ENCODE peak calls at places on chromosomes 16 and 17, in five cellular contexts. R is stimulated activated naive CD8-positive, alpha-beta T cell treated with anti-CD3 and anti-CD28 coated beads, Interleukin-15, amount 100 ng/mL, for 72 hours; X is CD8-positive, alpha-beta T cell; V is activated CD8-positive, alpha-beta memory T cell treated with anti-CD3 and anti-CD28 coated beads, Interleukin-2, amount 10 ng/mL, durations not matched to agents 7 days and 5 days; I is effector memory CD8-positive, alpha-beta T cell. J is an unnamed sample.
A peak's percentile ranks its signal among the peaks of the same experiment; 100 is the strongest.

GRCh38 chr16:11791144-11791828 is 5.8 kb downstream of the ZC3H7A start:
- ATAC-seq in R (no peak), X (no peak), V (no peak), I (no peak), J (no peak)

GRCh38 chr16:67749436-67750078 is 30.4 kb upstream of the GFOD2 start:
- ATAC-seq in R (no peak), X (no peak), V (no peak), I (no peak), J (no peak)

GRCh38 chr16:58459344-58460218 is 40.4 kb upstream of the NDRG4 start:
- ATAC-seq in R (peak; percentile 78), X (no peak), V (peak; percentile 55), I (no peak), J (peak; percentile 31)

GRCh38 chr16:49503242-49504022 is 129.8 kb downstream of the C16orf78 start:
- ATAC-seq in R (no peak), X (no peak), V (no peak), I (no peak), J (peak; percentile 49)

GRCh38 chr16:30942421-30942796 is 6.5 kb upstream of the ORAI3 start:
- ATAC-seq in R (peak; percentile 21), X (peak; percentile 7), V (no peak), I (no peak), J (no peak)

GRCh38 chr17:56925088-56925487 is 11.2 kb upstream of the TRIM25 start:
- ATAC-seq in R (no peak), X (no peak), V (no peak), I (no peak), J (no peak)

GRCh38 chr17:79017546-79017945 is 6.4 kb upstream of the C1QTNF1 start:
- ATAC-seq in R (no peak), X (no peak), V (no peak), I (no peak), J (no peak)

GRCh38 chr17:45828171-45829133 is 16.2 kb upstream of the SPPL2C start:
- ATAC-seq in R (no peak), X (no peak), V (no peak), I (no peak), J (no peak)

GRCh38 chr16:79110953-79111352 is 489.6 kb downstream of the MAF start:
- ATAC-seq in R (no peak), X (no peak), V (no peak), I (no peak), J (no peak)

GRCh38 chr16:50718761-50719400 is 23.0 kb upstream of the CYLD start:
- ATAC-seq in R (no peak), X (no peak), V (no peak), I (no peak), J (no peak)

GRCh38 chr17:50482516-50482915 is 3.9 kb downstream of the RSAD1 start:
- ATAC-seq in R (peak; percentile 49), X (peak; percentile 27), V (peak; percentile 31), I (peak; percentile 23), J (peak; percentile 22)

GRCh38 chr17:39224778-39225307 is 902 bp downstream of the STAC2 start:
- ATAC-seq in R (peak; percentile 40), X (peak; percentile 27), V (peak; percentile 13), I (peak; percentile 62), J (peak; percentile 44)

GRCh38 chr16:76500006-76500405 is 222.8 kb downstream of the CNTNAP4 start:
- ATAC-seq in R (no peak), X (no peak), V (no peak), I (no peak), J (no peak)

GRCh38 chr17:74779948-74780400 is 3.8 kb upstream of the NAT9 start:
- ATAC-seq in R (peak; percentile 82), X (peak; percentile 66), V (peak; percentile 57), I (peak; percentile 71), J (peak; percentile 91)

GRCh38 chr17:81435636-81436293 is 40.5 kb downstream of the BAHCC1 start:
- ATAC-seq in R (no peak), X (no peak), V (no peak), I (no peak), J (no peak)

GRCh38 chr17:82598256-82599011 is 49.8 kb downstream of the WDR45B start:
- ATAC-seq in R (no peak), X (no peak), V (peak; percentile 25), I (no peak), J (no peak)

GRCh38 chr16:30456302-30456701 is 10.6 kb upstream of the SEPHS2 start:
- ATAC-seq in R (no peak), X (no peak), V (no peak), I (no peak), J (no peak)

GRCh38 chr17:15349119-15349518 is 7.7 kb upstream of the TEKT3 start:
- ATAC-seq in R (no peak), X (no peak), V (no peak), I (no peak), J (no peak)

GRCh38 chr17:77186141-77186604 is 45.4 kb downstream of the SEC14L1 start:
- ATAC-seq in R (peak; percentile 90), X (peak; percentile 28), V (peak; percentile 70), I (peak; percentile 69), J (peak; percentile 82)

GRCh38 chr17:83189673-83190385 is 110.4 kb downstream of the METRNL start:
- ATAC-seq in R (no peak), X (no peak), V (no peak), I (no peak), J (no peak)

GRCh38 chr17:82592751-82593589 is 55.3 kb downstream of the WDR45B start:
- ATAC-seq in R (peak; percentile 52), X (peak; percentile 41), V (peak; percentile 25), I (peak; percentile 61), J (peak; percentile 20)

GRCh38 chr17:441155-441950 is 88.7 kb upstream of the RPH3AL start:
- ATAC-seq in R (no peak), X (no peak), V (no peak), I (no peak), J (no peak)

GRCh38 chr17:8921147-8921546 is 44.4 kb downstream of the PIK3R5 start:
- ATAC-seq in R (peak; percentile 71), X (no peak), V (no peak), I (no peak), J (peak; percentile 74)

GRCh38 chr16:87828071-87828971 is 41.0 kb downstream of the SLC7A5 start:
- ATAC-seq in R (peak; percentile 9), X (peak; percentile 2), V (peak; percentile 3), I (peak; percentile 12), J (no peak)

GRCh38 chr17:35849469-35850348 is 19.0 kb downstream of the HEATR9 start:
- ATAC-seq in R (peak; percentile 89), X (peak; percentile 77), V (peak; percentile 95), I (peak; percentile 90), J (peak; percentile 58)

J was measured in stimulated activated memory B cell treated with anti-CD40 and anti-IgM and Interleukin-4, amounts not matched to agents 10 μg/mL and 1 μg/mL and 100 μg/mL, for 72 hours.